ENCODE peak calls at places on chromosomes 5 and 9, in four cellular contexts. Q is ovary, P is GM12892, E is Peyer's patch. J is an unnamed sample.
A peak's percentile ranks its signal among the peaks of the same experiment; 100 is the strongest.

GRCh38 chr9:99026956-99027298 is 78.0 kb upstream of the TGFBR1 start:
- DNase-seq in Q (no peak), P (no peak), E (no peak), J (no peak)

GRCh38 chr5:9188131-9188530 is 357.7 kb downstream of the SEMA5A start:
- DNase-seq in Q (no peak), P (no peak), E (no peak), J (peak; percentile 27)

GRCh38 chr5:54090495-54091084 is 219.8 kb downstream of the ARL15 start:
- DNase-seq in Q (no peak), P (no peak), E (no peak), J (peak; percentile 11)

GRCh38 chr5:57408714-57409113 is 73.9 kb downstream of the ACTBL2 start:
- DNase-seq in Q (no peak), P (no peak), E (no peak), J (no peak)

GRCh38 chr5:137296213-137296702 is 202.9 kb downstream of the SPOCK1 start:
- DNase-seq in Q (no peak), P (no peak), E (no peak), J (no peak)

GRCh38 chr5:132303589-132303988 is 9.4 kb downstream of the SLC22A4 start:
- DNase-seq in Q (no peak), P (no peak), E (no peak), J (no peak)

GRCh38 chr9:131276107-131276888 is at the start of gene FAM78A:
- DNase-seq in Q (no peak), P (no peak), E (peak; percentile 83), J (no peak)

GRCh38 chr5:181236471-181236870 is 7.2 kb downstream of the RACK1 start:
- DNase-seq in Q (no peak), P (no peak), E (no peak), J (no peak)

GRCh38 chr5:13976867-13977479 is 32.5 kb upstream of the DNAH5 start:
- DNase-seq in Q (no peak), P (no peak), E (no peak), J (peak; percentile 62)

GRCh38 chr9:107905313-107906027 is 415.9 kb upstream of the KLF4 start:
- DNase-seq in Q (no peak), P (no peak), E (no peak), J (no peak)

GRCh38 chr5:73120222-73121108 is at the start of gene TMEM171:
- DNase-seq in Q (no peak), P (no peak), E (peak; percentile 82), J (peak; percentile 42)

GRCh38 chr5:53109041-53109435 is 519 bp downstream of the MOCS2 start:
- DNase-seq in Q (no peak), P (no peak), E (no peak), J (no peak)

GRCh38 chr9:122221223-122221811 is 7.4 kb downstream of the LHX6 start:
- DNase-seq in Q (no peak), P (no peak), E (no peak), J (no peak)

GRCh38 chr5:38556115-38556598 is 289 bp downstream of the LIFR start:
- DNase-seq in Q (no peak), P (no peak), E (no peak), J (peak; percentile 80)

GRCh38 chr9:326667-327066 is 112.0 kb downstream of the DOCK8 start:
- DNase-seq in Q (no peak), P (no peak), E (no peak), J (no peak)

GRCh38 chr5:157870837-157871834 is 12.2 kb upstream of the CLINT1 start:
- DNase-seq in Q (no peak), P (no peak), E (no peak), J (peak; percentile 16)

GRCh38 chr9:3954950-3955670 is 344.8 kb downstream of the GLIS3 start:
- DNase-seq in Q (peak; percentile 39), P (no peak), E (no peak), J (no peak)

GRCh38 chr5:10599828-10600227 is 36.0 kb downstream of the ANKRD33B start:
- DNase-seq in Q (no peak), P (no peak), E (no peak), J (peak; percentile 46)

DNA sequence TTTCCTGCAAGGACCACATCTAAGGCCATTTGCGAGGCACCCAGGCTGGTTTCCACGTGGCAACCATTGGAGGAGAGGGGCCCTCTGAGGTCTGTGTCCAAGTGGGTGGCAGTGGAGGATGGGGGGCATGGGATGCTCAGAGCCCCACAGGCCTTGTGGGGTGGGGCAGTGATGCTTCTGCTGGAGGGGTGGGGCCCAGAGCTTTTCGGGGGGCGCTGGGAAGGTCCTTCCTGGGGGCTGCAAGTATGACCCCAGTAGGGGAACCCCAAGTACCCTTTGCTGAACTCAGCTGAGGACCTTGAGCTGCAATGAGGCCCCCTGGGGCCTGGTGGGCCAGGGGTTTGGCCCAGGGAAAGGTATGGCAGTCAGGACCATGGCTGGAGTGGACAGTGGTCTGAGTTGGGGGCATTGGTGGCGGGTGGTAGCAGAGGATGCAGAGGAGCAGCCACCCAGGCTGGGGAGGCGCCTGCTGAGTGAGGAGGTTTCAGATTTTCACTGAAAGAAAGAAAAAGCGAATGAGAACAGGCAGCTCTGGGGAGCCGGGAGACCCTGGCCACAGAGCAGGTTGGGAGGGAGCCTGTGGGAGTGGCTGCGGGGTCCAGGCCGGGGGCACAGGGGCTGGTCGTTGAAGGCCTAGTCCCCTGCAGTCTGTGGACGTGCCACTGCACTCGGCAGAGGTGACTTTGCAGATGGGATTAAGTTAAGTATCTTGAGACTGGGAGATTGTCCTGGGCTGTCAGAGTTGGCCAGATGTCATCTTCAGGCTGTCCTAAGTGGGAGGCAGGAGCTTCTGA is 19.2 kb downstream of the WNK2 start:
- DNase-seq in Q (no peak), P (no peak), E (no peak), J (no peak)
- TF ChIP-seq POLR2A in Q (no peak), P (no peak), E (no peak), J (no peak)

DNA sequence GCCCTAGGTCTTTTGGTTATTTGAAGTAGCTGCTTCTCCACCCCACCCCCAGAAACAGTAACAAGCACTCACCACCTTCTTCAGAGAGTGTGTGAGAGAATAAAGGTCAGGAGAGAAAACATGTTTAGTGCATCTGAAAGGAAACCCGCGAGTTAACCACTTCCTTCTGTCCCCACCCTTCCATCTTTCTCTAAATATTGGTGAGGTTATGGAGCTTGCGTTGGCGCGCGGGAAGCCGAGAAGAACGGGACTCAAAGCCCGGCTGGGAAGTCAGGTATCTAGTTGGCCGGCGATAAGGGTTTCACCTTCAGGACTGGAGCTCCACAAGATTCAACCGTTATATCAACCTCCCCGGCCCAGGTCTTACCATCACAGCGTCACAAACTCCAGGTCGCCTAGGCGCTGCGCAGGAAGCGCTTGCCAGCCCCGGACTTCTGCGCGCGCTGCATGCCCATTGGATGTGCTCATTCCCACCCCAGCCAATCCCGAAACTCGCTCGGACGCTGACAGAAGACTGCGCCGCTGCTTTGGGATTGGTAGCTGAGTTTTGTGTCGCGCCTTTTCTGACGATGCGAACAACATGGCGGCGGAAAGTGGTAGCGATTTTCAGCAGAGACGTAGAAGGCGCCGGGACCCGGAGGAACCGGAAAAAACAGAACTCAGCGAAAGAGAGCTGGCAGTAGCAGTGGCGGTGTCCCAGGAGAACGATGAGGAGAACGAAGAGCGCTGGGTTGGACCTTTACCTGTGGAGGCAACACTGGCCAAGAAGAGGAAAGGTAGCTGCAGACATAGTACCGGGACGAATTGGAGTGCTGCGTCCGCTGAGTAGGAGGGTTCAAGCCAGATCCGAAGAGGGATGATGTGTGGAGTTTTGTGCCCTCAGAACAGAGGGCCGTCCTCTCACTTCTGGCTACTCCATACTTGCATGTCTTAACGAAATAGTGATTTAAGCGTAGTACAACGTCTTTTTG is at the start of the genes CENPK and PPWD1:
- DNase-seq in Q (peak; percentile 91), P (peak; percentile 53), E (peak; percentile 98), J (peak; percentile 80)
- TF ChIP-seq POLR2A in Q (peak; percentile 61), P (peak; percentile 87), E (peak; percentile 68), J (peak; percentile 72)

DNA sequence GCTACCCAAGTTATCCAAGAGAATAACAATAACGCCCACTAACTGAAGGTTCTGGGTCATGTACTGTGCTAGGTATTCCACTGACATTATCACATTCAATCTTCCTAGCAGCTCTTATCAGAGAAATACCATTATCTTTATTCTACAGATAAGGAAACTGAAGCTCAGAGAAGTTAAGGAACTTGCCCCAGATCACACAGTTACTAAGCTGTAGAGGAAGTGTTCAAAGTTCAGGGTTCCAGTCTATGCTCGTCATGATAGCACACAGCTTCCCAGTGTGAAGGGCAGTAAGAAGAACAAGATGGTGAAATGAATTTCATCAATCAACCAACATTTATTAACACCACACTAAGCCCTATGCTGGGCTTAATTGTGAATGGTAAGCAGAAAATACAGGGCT is 29.6 kb downstream of the ELOVL7 start:
- DNase-seq in Q (no peak), P (no peak), E (peak; percentile 50), J (no peak)
- TF ChIP-seq POLR2A in Q (no peak), P (no peak), E (no peak), J (no peak)

GRCh38 chr9:73151653-73152382 is at the start of gene ANXA1:
- DNase-seq in Q (no peak), P (no peak), E (no peak), J (peak; percentile 38)
- TF ChIP-seq POLR2A in Q (peak; percentile 68), P (no peak), E (peak; percentile 53), J (no peak)

DNA sequence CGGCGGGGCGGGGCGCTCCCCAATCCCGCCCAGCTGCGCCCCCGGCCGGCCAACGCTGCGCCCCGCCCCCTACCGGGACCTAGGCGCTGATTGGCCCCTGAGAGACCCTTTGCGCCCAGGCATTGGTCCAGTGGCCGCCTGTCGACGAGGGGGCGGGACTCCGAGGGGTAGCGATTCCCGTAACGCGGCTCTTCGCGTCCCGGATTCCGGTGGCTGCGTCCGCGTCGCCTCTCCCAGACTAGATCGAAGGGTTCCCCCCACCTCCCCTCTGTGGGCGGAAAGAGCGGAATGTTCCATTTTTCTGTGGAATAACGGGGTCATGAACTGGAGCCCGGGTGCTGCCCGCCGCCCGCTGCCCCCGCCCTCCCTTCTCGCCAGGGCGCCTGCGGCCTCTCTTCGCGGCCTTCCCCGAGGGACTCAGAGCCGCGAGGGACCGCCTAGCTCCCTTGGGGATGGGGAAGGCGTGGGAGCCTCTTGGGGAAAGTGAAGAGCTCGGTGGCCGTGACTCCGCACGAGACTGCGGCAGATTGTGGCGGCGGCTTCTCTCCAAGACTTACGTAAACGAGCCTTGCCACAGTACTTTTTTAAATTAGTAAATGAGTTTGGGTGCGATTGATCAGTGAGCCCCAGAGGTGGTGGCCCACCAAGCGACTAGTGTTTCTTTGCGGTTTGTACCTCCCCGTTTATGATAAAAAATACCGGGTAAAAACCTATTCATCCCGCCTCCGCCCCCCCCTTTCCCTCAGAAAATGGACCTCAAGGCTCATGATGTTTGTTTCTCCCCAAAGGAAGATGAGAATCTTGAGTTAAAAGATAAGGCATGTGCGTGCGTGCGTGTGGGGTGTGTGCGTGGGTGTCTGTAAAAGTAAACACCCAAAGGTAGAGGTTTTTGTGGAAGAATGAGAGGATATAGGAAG is 493 bp upstream of the IL6ST start:
- DNase-seq in Q (peak; percentile 98), P (peak; percentile 95), E (peak; percentile 98), J (peak; percentile 83)
- TF ChIP-seq POLR2A in Q (peak; percentile 91), P (peak; percentile 35), E (peak; percentile 91), J (peak; percentile 54)

GRCh38 chr9:129383415-129384088 is 205.5 kb upstream of the IER5L start:
- DNase-seq in Q (peak; percentile 86), P (peak; percentile 80), E (peak; percentile 89), J (no peak)
- TF ChIP-seq POLR2A in Q (no peak), P (no peak), E (peak; percentile 35), J (no peak)

J was measured in H54.